ENCODE peak calls at places on chromosomes 2 and 18, in ten cellular contexts. C is Peyer's patch; X is stimulated activated CD4-positive, alpha-beta T cell treated with anti-CD3 and anti-CD28 coated beads, Interleukin-1b, Interleukin-23, amount 100 ng/mL, for 1 hour; O is fibroblast of lung; I is CD4-positive, CD25-positive, alpha-beta regulatory T cell; Q is T-helper 1 cell; D is T follicular helper cell; B is tibial artery; M is WTC11; V is activated CD8-positive, alpha-beta memory T cell treated with anti-CD3 and anti-CD28 coated beads for 48 hours. L is an unnamed sample.

GRCh38 chr2:171404258-171404657 is 29.5 kb downstream of the METTL8 start:
- DNase-seq in C (no peak), D (no peak), B (no peak), O (peak; percentile 87), I (no peak), Q (no peak), M (no peak), X (no peak), V (no peak), L (no peak)

GRCh38 chr2:102050854-102051391 is 59.2 kb downstream of the IL1R2 start:
- DNase-seq in B (peak; percentile 94), M (no peak), D (no peak), I (no peak), X (no peak), Q (no peak), V (no peak), C (peak; percentile 78), O (peak; percentile 87), L (no peak)

GRCh38 chr2:185338104-185338503 is 400.5 kb upstream of the FSIP2 start:
- DNase-seq in X (no peak), V (no peak), B (no peak), Q (no peak), M (no peak), I (no peak), D (no peak), O (peak; percentile 1), C (no peak), L (no peak)

GRCh38 chr18:59546164-59546563 is 151.1 kb downstream of the CCBE1 start:
- DNase-seq in V (no peak), O (peak; percentile 90), B (no peak), I (no peak), M (no peak), C (no peak), Q (no peak), D (no peak), X (no peak), L (no peak)

GRCh38 chr2:238499731-238500570 is 73.2 kb downstream of the ASB1 start:
- DNase-seq in X (no peak), C (no peak), D (no peak), B (no peak), I (no peak), V (no peak), O (peak; percentile 63), Q (no peak), M (no peak), L (no peak)

GRCh38 chr2:113240150-113240914 is 38.4 kb downstream of the PAX8 start:
- DNase-seq in I (no peak), D (no peak), X (no peak), C (peak; percentile 82), Q (no peak), B (peak; percentile 89), M (no peak), O (peak; percentile 94), V (no peak), L (no peak)

GRCh38 chr18:30927042-30927441 is 115.5 kb downstream of the DSC3 start:
- DNase-seq in C (no peak), B (no peak), Q (no peak), X (no peak), V (no peak), I (no peak), D (no peak), O (no peak), M (no peak), L (no peak)

GRCh38 chr2:203711399-203711798 is 5.0 kb downstream of the CD28 start:
- DNase-seq in D (no peak), M (no peak), X (no peak), O (no peak), C (no peak), I (no peak), B (no peak), Q (no peak), V (no peak), L (no peak)

GRCh38 chr2:85258194-85258605 is 69.6 kb downstream of the TGOLN2 start:
- DNase-seq in X (no peak), V (no peak), C (no peak), D (no peak), Q (no peak), I (no peak), B (no peak), O (peak; percentile 51), M (no peak), L (no peak)

GRCh38 chr2:174153757-174154680 is 94.3 kb downstream of the OLA1 start:
- DNase-seq in C (no peak), O (peak; percentile 86), X (no peak), I (no peak), D (no peak), M (no peak), V (no peak), B (no peak), Q (no peak), L (no peak)

GRCh38 chr2:95329401-95329800 is 32.3 kb downstream of the KCNIP3 start:
- DNase-seq in X (no peak), M (no peak), I (no peak), O (no peak), D (no peak), C (no peak), B (no peak), V (no peak), Q (no peak), L (no peak)

GRCh38 chr2:151357359-151357758 is at the start of gene TNFAIP6:
- DNase-seq in M (no peak), X (no peak), O (peak; percentile 96), B (peak; percentile 34), V (no peak), D (no peak), Q (no peak), I (no peak), C (no peak), L (no peak)

GRCh38 chr18:79953921-79954651 is 2.6 kb upstream of the SLC66A2 start:
- DNase-seq in V (no peak), X (no peak), Q (no peak), O (no peak), C (peak; percentile 78), D (no peak), M (no peak), I (no peak), B (no peak), L (no peak)

GRCh38 chr18:3207565-3207964 is 12.2 kb downstream of the MYOM1 start:
- DNase-seq in I (no peak), X (no peak), B (no peak), V (no peak), Q (no peak), D (no peak), M (no peak), O (no peak), C (peak; percentile 75), L (no peak)

GRCh38 chr2:234273887-234274584 is 222.8 kb downstream of the ARL4C start:
- DNase-seq in X (no peak), M (no peak), I (no peak), D (no peak), V (no peak), B (no peak), O (no peak), C (peak; percentile 45), Q (no peak), L (no peak)

GRCh38 chr18:22282311-22283235 is 113.2 kb downstream of the GATA6 start:
- DNase-seq in Q (no peak), I (no peak), D (no peak), M (no peak), X (no peak), V (no peak), B (no peak), C (no peak), O (peak; percentile 98), L (peak; percentile 6)

GRCh38 chr2:1582891-1583341 is 161.4 kb downstream of the PXDN start:
- DNase-seq in O (no peak), B (no peak), D (no peak), C (peak; percentile 24), Q (no peak), I (no peak), X (no peak), V (no peak), M (no peak), L (no peak)

GRCh38 chr2:8298783-8299182 is 383.1 kb upstream of the ID2 start:
- DNase-seq in D (no peak), I (no peak), O (no peak), Q (no peak), V (no peak), C (peak; percentile 63), X (no peak), M (no peak), B (peak; percentile 65), L (no peak)

GRCh38 chr2:73018188-73018825 is 53.2 kb downstream of the SFXN5 start:
- DNase-seq in V (no peak), B (no peak), C (no peak), I (no peak), M (no peak), D (no peak), O (peak; percentile 37), X (no peak), Q (no peak), L (no peak)

GRCh38 chr2:1605659-1606400 is 138.5 kb downstream of the PXDN start:
- DNase-seq in D (no peak), I (no peak), M (peak; percentile 68), C (no peak), O (peak; percentile 82), X (no peak), Q (no peak), V (no peak), B (no peak), L (no peak)

GRCh38 chr2:226742346-226742745 is 57.3 kb downstream of the IRS1 start:
- DNase-seq in M (no peak), V (no peak), O (peak; percentile 58), C (no peak), D (no peak), X (no peak), B (peak; percentile 62), I (no peak), Q (no peak), L (no peak)

GRCh38 chr2:100388703-100389102 is 28.8 kb downstream of the CHST10 start:
- DNase-seq in X (no peak), Q (no peak), M (no peak), O (no peak), D (no peak), B (no peak), I (no peak), V (no peak), C (no peak), L (no peak)

GRCh38 chr2:232891621-232892071 is 21.6 kb downstream of the SNORC start:
- DNase-seq in D (no peak), M (no peak), O (peak; percentile 87), X (no peak), B (peak; percentile 7), V (no peak), Q (no peak), C (no peak), I (no peak), L (no peak)

GRCh38 chr2:189798312-189799029 is 14.2 kb downstream of the PMS1 start:
- DNase-seq in Q (no peak), C (no peak), V (no peak), I (no peak), O (peak; percentile 53), B (no peak), M (no peak), X (no peak), D (no peak), L (no peak)

GRCh38 chr18:76005632-76006031 is 489.4 kb downstream of the ZNF516 start:
- DNase-seq in D (no peak), B (no peak), O (no peak), X (no peak), I (no peak), M (no peak), C (no peak), Q (no peak), V (no peak), L (no peak)

GRCh38 chr2:101047774-101048173 is 45.7 kb downstream of the RPL31 start:
- DNase-seq in D (no peak), O (no peak), M (no peak), V (no peak), B (no peak), C (peak; percentile 35), X (no peak), Q (no peak), I (no peak), L (no peak)

GRCh38 chr2:206250041-206250897 is 24.2 kb upstream of the ZDBF2 start:
- DNase-seq in Q (no peak), M (peak; percentile 67), X (no peak), V (no peak), B (no peak), O (no peak), D (no peak), C (no peak), I (no peak), L (no peak)

GRCh38 chr18:24112874-24113615 is 25.8 kb upstream of the CABYR start:
- DNase-seq in D (no peak), I (no peak), B (no peak), O (peak; percentile 67), V (no peak), C (peak; percentile 76), Q (no peak), M (no peak), X (no peak), L (no peak)

L was measured in naive thymus-derived CD4-positive, alpha-beta T cell.